ENCODE peak calls at places on chromosomes 3 and 15, in five cellular contexts. One of them, this sample, is unnamed.

GRCh38 chr3:115693868-115694267 is 70.6 kb downstream of the GAP43 start:
- DNase-seq in RWPE1: no peak
- DNase-seq in A549: no peak
- DNase-seq in substantia nigra: peak
- DNase-seq in colonic mucosa: no peak
- DNase-seq in this sample: no peak

GRCh38 chr15:89340586-89340985 is 6.0 kb upstream of the POLG start:
- DNase-seq in RWPE1: no peak
- DNase-seq in A549: no peak
- DNase-seq in substantia nigra: no peak
- DNase-seq in colonic mucosa: no peak
- DNase-seq in this sample: no peak

GRCh38 chr3:81291586-81291985 is 469.9 kb downstream of the GBE1 start:
- DNase-seq in RWPE1: no peak
- DNase-seq in A549: no peak
- DNase-seq in substantia nigra: no peak
- DNase-seq in colonic mucosa: no peak
- DNase-seq in this sample: no peak

GRCh38 chr15:67915374-67916050 is 75.7 kb upstream of the RNU6-1 start:
- DNase-seq in RWPE1: no peak
- DNase-seq in A549: peak
- DNase-seq in substantia nigra: peak
- DNase-seq in colonic mucosa: peak
- DNase-seq in this sample: no peak

GRCh38 chr3:130465486-130465885 is 51.5 kb upstream of the COL6A6 start:
- DNase-seq in RWPE1: no peak
- DNase-seq in A549: no peak
- DNase-seq in substantia nigra: no peak
- DNase-seq in colonic mucosa: no peak
- DNase-seq in this sample: no peak

GRCh38 chr3:59128685-59129084 is 78.9 kb upstream of the CFAP20DC start:
- DNase-seq in RWPE1: no peak
- DNase-seq in A549: no peak
- DNase-seq in substantia nigra: no peak
- DNase-seq in colonic mucosa: no peak
- DNase-seq in this sample: no peak

GRCh38 chr15:39573844-39574243 is 7.0 kb upstream of the THBS1 start:
- DNase-seq in RWPE1: no peak
- DNase-seq in A549: no peak
- DNase-seq in substantia nigra: no peak
- DNase-seq in colonic mucosa: no peak
- DNase-seq in this sample: no peak

GRCh38 chr3:81914254-81914653 is 152.8 kb upstream of the GBE1 start:
- DNase-seq in RWPE1: no peak
- DNase-seq in A549: no peak
- DNase-seq in substantia nigra: no peak
- DNase-seq in colonic mucosa: no peak
- DNase-seq in this sample: no peak

GRCh38 chr3:106160396-106160795 is 291.6 kb upstream of the CBLB start:
- DNase-seq in RWPE1: no peak
- DNase-seq in A549: no peak
- DNase-seq in substantia nigra: no peak
- DNase-seq in colonic mucosa: no peak
- DNase-seq in this sample: no peak

GRCh38 chr3:186915808-186916796 is 14.2 kb upstream of the ST6GAL1 start:
- DNase-seq in RWPE1: peak
- DNase-seq in A549: no peak
- DNase-seq in substantia nigra: no peak
- DNase-seq in colonic mucosa: no peak
- DNase-seq in this sample: no peak

GRCh38 chr15:31135523-31135922 is 34.0 kb upstream of the TRPM1 start:
- DNase-seq in RWPE1: no peak
- DNase-seq in A549: no peak
- DNase-seq in substantia nigra: no peak
- DNase-seq in colonic mucosa: no peak
- DNase-seq in this sample: no peak

GRCh38 chr3:129278970-129279906 is 568 bp downstream of the HMCES start:
- DNase-seq in RWPE1: peak
- DNase-seq in A549: peak
- DNase-seq in substantia nigra: no peak
- DNase-seq in colonic mucosa: peak
- DNase-seq in this sample: no peak

GRCh38 chr15:79682285-79682684 is 214.5 kb downstream of the MTHFS start:
- DNase-seq in RWPE1: peak
- DNase-seq in A549: peak
- DNase-seq in substantia nigra: peak
- DNase-seq in colonic mucosa: no peak
- DNase-seq in this sample: no peak

GRCh38 chr3:51610708-51611107 is 60.3 kb upstream of the TEX264 start:
- DNase-seq in RWPE1: no peak
- DNase-seq in A549: no peak
- DNase-seq in substantia nigra: no peak
- DNase-seq in colonic mucosa: no peak
- DNase-seq in this sample: no peak

GRCh38 chr3:127889461-127889863 is 25.6 kb upstream of the KBTBD12 start:
- DNase-seq in RWPE1: no peak
- DNase-seq in A549: no peak
- DNase-seq in substantia nigra: no peak
- DNase-seq in colonic mucosa: no peak
- DNase-seq in this sample: peak

GRCh38 chr3:45596290-45596791 is 1.8 kb downstream of the LIMD1 start:
- DNase-seq in RWPE1: no peak
- DNase-seq in A549: no peak
- DNase-seq in substantia nigra: no peak
- DNase-seq in colonic mucosa: peak
- DNase-seq in this sample: no peak

GRCh38 chr3:169812124-169812843 is 386 bp upstream of the LRRIQ4 start:
- DNase-seq in RWPE1: peak
- DNase-seq in A549: no peak
- DNase-seq in substantia nigra: peak
- DNase-seq in colonic mucosa: peak
- DNase-seq in this sample: no peak

GRCh38 chr15:79310612-79310984 is 314 bp upstream of the TMED3 start:
- DNase-seq in RWPE1: no peak
- DNase-seq in A549: no peak
- DNase-seq in substantia nigra: no peak
- DNase-seq in colonic mucosa: no peak
- DNase-seq in this sample: no peak

GRCh38 chr3:32882603-32883025 is 64.8 kb downstream of the TRIM71 start:
- DNase-seq in RWPE1: no peak
- DNase-seq in A549: no peak
- DNase-seq in substantia nigra: no peak
- DNase-seq in colonic mucosa: no peak
- DNase-seq in this sample: no peak

GRCh38 chr3:70702132-70702531 is 389.7 kb upstream of the MDFIC2 start:
- DNase-seq in RWPE1: no peak
- DNase-seq in A549: no peak
- DNase-seq in substantia nigra: no peak
- DNase-seq in colonic mucosa: no peak
- DNase-seq in this sample: no peak

GRCh38 chr3:49327485-49327884 is 12.4 kb downstream of the USP4 start:
- DNase-seq in RWPE1: no peak
- DNase-seq in A549: no peak
- DNase-seq in substantia nigra: no peak
- DNase-seq in colonic mucosa: no peak
- DNase-seq in this sample: no peak

GRCh38 chr3:58116161-58116955 is 94.4 kb downstream of the DNASE1L3 start:
- DNase-seq in RWPE1: no peak
- DNase-seq in A549: no peak
- DNase-seq in substantia nigra: no peak
- DNase-seq in colonic mucosa: no peak
- DNase-seq in this sample: no peak

GRCh38 chr3:114439279-114439678 is 145.5 kb downstream of the TIGIT start:
- DNase-seq in RWPE1: no peak
- DNase-seq in A549: no peak
- DNase-seq in substantia nigra: no peak
- DNase-seq in colonic mucosa: no peak
- DNase-seq in this sample: no peak

GRCh38 chr3:43153189-43154083 is 47.6 kb upstream of the POMGNT2 start:
- DNase-seq in RWPE1: no peak
- DNase-seq in A549: no peak
- DNase-seq in substantia nigra: peak
- DNase-seq in colonic mucosa: peak
- DNase-seq in this sample: no peak

GRCh38 chr15:100544290-100544945 is 15.7 kb upstream of the CERS3 start:
- DNase-seq in RWPE1: no peak
- DNase-seq in A549: no peak
- DNase-seq in substantia nigra: no peak
- DNase-seq in colonic mucosa: no peak
- DNase-seq in this sample: no peak

GRCh38 chr15:100686021-100686724 is 83.8 kb downstream of the ASB7 start:
- DNase-seq in RWPE1: no peak
- DNase-seq in A549: no peak
- DNase-seq in substantia nigra: no peak
- DNase-seq in colonic mucosa: no peak
- DNase-seq in this sample: no peak

GRCh38 chr3:159237221-159237620 is 435.4 kb downstream of the MFSD1 start:
- DNase-seq in RWPE1: no peak
- DNase-seq in A549: no peak
- DNase-seq in substantia nigra: no peak
- DNase-seq in colonic mucosa: no peak
- DNase-seq in this sample: no peak

GRCh38 chr3:9111349-9112265 is 137.8 kb downstream of the SRGAP3 start:
- DNase-seq in RWPE1: no peak
- DNase-seq in A549: no peak
- DNase-seq in substantia nigra: no peak
- DNase-seq in colonic mucosa: no peak
- DNase-seq in this sample: no peak

GRCh38 chr3:47850062-47850802 is 47.3 kb downstream of the DHX30 start:
- DNase-seq in RWPE1: no peak
- DNase-seq in A549: no peak
- DNase-seq in substantia nigra: no peak
- DNase-seq in colonic mucosa: no peak
- DNase-seq in this sample: no peak

GRCh38 chr3:195180490-195181106 is 90.4 kb downstream of the XXYLT1 start:
- DNase-seq in RWPE1: no peak
- DNase-seq in A549: no peak
- DNase-seq in substantia nigra: no peak
- DNase-seq in colonic mucosa: no peak
- DNase-seq in this sample: no peak

GRCh38 chr15:57537072-57537471 is 54.6 kb upstream of the MYZAP start:
- DNase-seq in RWPE1: no peak
- DNase-seq in A549: no peak
- DNase-seq in substantia nigra: no peak
- DNase-seq in colonic mucosa: peak
- DNase-seq in this sample: no peak

GRCh38 chr3:129449279-129450115 is 9.5 kb downstream of the IFT122 start:
- DNase-seq in RWPE1: no peak
- DNase-seq in A549: no peak
- DNase-seq in substantia nigra: no peak
- DNase-seq in colonic mucosa: no peak
- DNase-seq in this sample: no peak

GRCh38 chr15:35713733-35714132 is 167.8 kb upstream of the DPH6 start:
- DNase-seq in RWPE1: peak
- DNase-seq in A549: no peak
- DNase-seq in substantia nigra: no peak
- DNase-seq in colonic mucosa: no peak
- DNase-seq in this sample: peak

GRCh38 chr15:71601038-71601869 is 209.1 kb upstream of the NR2E3 start:
- DNase-seq in RWPE1: no peak
- DNase-seq in A549: no peak
- DNase-seq in substantia nigra: no peak
- DNase-seq in colonic mucosa: no peak
- DNase-seq in this sample: no peak
- H3K27ac ChIP-seq in RWPE1: no peak
- H3K27ac ChIP-seq in A549: peak
- H3K27ac ChIP-seq in substantia nigra: no peak
- H3K27ac ChIP-seq in colonic mucosa: no peak
- H3K27ac ChIP-seq in this sample: no peak

DNA sequence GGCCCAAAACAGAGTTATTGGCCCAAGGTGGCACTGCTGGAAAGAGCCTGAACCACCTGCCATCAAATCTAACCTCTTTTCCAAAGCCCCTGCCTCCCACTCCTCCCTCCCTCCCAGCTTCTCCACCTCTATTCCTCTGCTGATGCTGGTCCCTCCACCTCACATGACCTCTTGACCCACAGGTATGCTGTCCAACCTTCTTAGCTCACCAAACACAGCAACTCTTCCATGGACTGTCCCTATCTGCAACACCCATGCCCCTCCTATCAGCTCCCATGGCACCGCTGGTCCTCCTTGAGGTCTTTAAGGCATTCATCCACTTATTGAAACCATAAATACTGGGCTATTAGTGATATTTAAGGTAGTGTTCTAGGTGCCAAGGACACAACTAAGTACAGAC is 12.6 kb downstream of the NUP210 start:
- DNase-seq in RWPE1: no peak
- DNase-seq in A549: no peak
- DNase-seq in substantia nigra: no peak
- DNase-seq in colonic mucosa: no peak
- DNase-seq in this sample: no peak
- H3K27ac ChIP-seq in RWPE1: no peak
- H3K27ac ChIP-seq in A549: no peak
- H3K27ac ChIP-seq in substantia nigra: no peak
- H3K27ac ChIP-seq in colonic mucosa: no peak
- H3K27ac ChIP-seq in this sample: no peak

GRCh38 chr15:63463793-63464192 is 40.6 kb upstream of the USP3 start:
- DNase-seq in RWPE1: no peak
- DNase-seq in A549: no peak
- DNase-seq in substantia nigra: no peak
- DNase-seq in colonic mucosa: peak
- DNase-seq in this sample: no peak

GRCh38 chr15:63469190-63469589 is 35.2 kb upstream of the USP3 start:
- DNase-seq in RWPE1: no peak
- DNase-seq in A549: no peak
- DNase-seq in substantia nigra: no peak
- DNase-seq in colonic mucosa: no peak
- DNase-seq in this sample: no peak

GRCh38 chr15:63469984-63470383 is 34.4 kb upstream of the USP3 start:
- DNase-seq in RWPE1: no peak
- DNase-seq in A549: no peak
- DNase-seq in substantia nigra: no peak
- DNase-seq in colonic mucosa: no peak
- DNase-seq in this sample: no peak

GRCh38 chr15:63465104-63465503 is 39.3 kb upstream of the USP3 start:
- DNase-seq in RWPE1: peak
- DNase-seq in A549: no peak
- DNase-seq in substantia nigra: no peak
- DNase-seq in colonic mucosa: no peak
- DNase-seq in this sample: no peak

GRCh38 chr15:63466378-63467192 is 37.8 kb upstream of the USP3 start:
- DNase-seq in RWPE1: peak
- DNase-seq in A549: peak
- DNase-seq in substantia nigra: no peak
- DNase-seq in colonic mucosa: peak
- DNase-seq in this sample: no peak
- H3K27ac ChIP-seq in RWPE1: no peak
- H3K27ac ChIP-seq in A549: peak
- H3K27ac ChIP-seq in substantia nigra: no peak
- H3K27ac ChIP-seq in colonic mucosa: no peak
- H3K27ac ChIP-seq in this sample: no peak

DNA sequence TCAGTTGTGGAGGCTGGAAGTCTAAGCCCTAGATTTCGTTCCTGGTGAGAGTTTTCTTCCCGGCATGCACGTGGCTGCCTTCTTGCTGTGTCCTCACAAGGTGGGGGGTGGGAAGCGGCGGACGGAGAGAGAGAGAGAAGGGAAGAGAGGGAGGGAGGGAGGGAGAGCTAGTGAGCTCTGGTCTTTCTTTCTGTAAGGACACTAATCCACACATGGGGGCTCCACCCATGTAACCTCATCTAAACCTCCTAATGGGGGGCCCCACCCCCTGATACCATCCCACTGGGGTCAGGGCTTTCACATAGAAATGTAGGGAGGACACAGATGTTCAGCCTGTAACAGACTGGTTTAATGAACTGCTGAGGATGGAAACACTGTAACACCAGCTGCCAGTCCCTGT is 7.3 kb downstream of the FBLN2 start:
- DNase-seq in RWPE1: no peak
- DNase-seq in A549: no peak
- DNase-seq in substantia nigra: no peak
- DNase-seq in colonic mucosa: no peak
- DNase-seq in this sample: no peak
- H3K27ac ChIP-seq in RWPE1: peak
- H3K27ac ChIP-seq in A549: no peak
- H3K27ac ChIP-seq in substantia nigra: no peak
- H3K27ac ChIP-seq in colonic mucosa: no peak
- H3K27ac ChIP-seq in this sample: no peak